ENCODE peak calls at places on chromosomes 4 and X, in four cellular contexts. E, L, Q and J are unnamed samples.

GRCh38 chrX:150767475-150768131 is 74.4 kb downstream of the MTMR1 start:
- DNase-seq in E (peak), L (no peak), Q (peak), J (peak)

GRCh38 chr4:1374706-1375045 is 27.7 kb downstream of the UVSSA start:
- DNase-seq in E (no peak), L (no peak), Q (no peak), J (no peak)

GRCh38 chr4:53453385-53453784 is 75.9 kb downstream of the FIP1L1 start:
- DNase-seq in E (no peak), L (no peak), Q (no peak), J (no peak)

GRCh38 chrX:45778621-45779020 is 577.9 kb upstream of the DIPK2B start:
- DNase-seq in E (no peak), L (no peak), Q (no peak), J (no peak)

GRCh38 chrX:39767446-39767845 is 330.3 kb downstream of the BCOR start:
- DNase-seq in E (no peak), L (no peak), Q (no peak), J (no peak)

GRCh38 chrX:71482228-71482958 is 50.5 kb upstream of the OGT start:
- DNase-seq in E (no peak), L (no peak), Q (no peak), J (no peak)

GRCh38 chr4:139951051-139951450 is 202.9 kb downstream of the MAML3 start:
- DNase-seq in E (no peak), L (no peak), Q (no peak), J (no peak)

GRCh38 chr4:6873291-6873690 is 36.3 kb upstream of the TBC1D14 start:
- DNase-seq in E (no peak), L (peak), Q (no peak), J (no peak)

GRCh38 chr4:83851261-83852084 is 315.6 kb downstream of the GPAT3 start:
- DNase-seq in E (peak), L (no peak), Q (peak), J (no peak)

GRCh38 chr4:108148316-108148715 is 20.4 kb downstream of the LEF1 start:
- DNase-seq in E (no peak), L (no peak), Q (peak), J (no peak)

GRCh38 chr4:87038837-87039715 is 104.3 kb downstream of the AFF1 start:
- DNase-seq in E (peak), L (peak), Q (peak), J (peak)

GRCh38 chr4:177177446-177178160 is 132.1 kb upstream of the NEIL3 start:
- DNase-seq in E (no peak), L (no peak), Q (no peak), J (no peak)

GRCh38 chr4:104425003-104425402 is 69.7 kb downstream of the CXXC4 start:
- DNase-seq in E (no peak), L (no peak), Q (no peak), J (no peak)

GRCh38 chr4:79526970-79527565 is 119.0 kb upstream of the GK2 start:
- DNase-seq in E (no peak), L (no peak), Q (no peak), J (no peak)

GRCh38 chrX:17007134-17007768 is 60.8 kb downstream of the REPS2 start:
- DNase-seq in E (no peak), L (peak), Q (no peak), J (no peak)

GRCh38 chr4:86825511-86825910 is 23.7 kb downstream of the SLC10A6 start:
- DNase-seq in E (peak), L (no peak), Q (no peak), J (no peak)

GRCh38 chr4:53747401-53747800 is 156.1 kb upstream of the LNX1 start:
- DNase-seq in E (no peak), L (no peak), Q (no peak), J (no peak)

GRCh38 chr4:101730291-101731117 is 60.0 kb upstream of the BANK1 start:
- DNase-seq in E (peak), L (peak), Q (peak), J (peak)

GRCh38 chrX:149490100-149490499 is 15.0 kb downstream of the IDS start:
- DNase-seq in E (no peak), L (no peak), Q (no peak), J (no peak)

GRCh38 chr4:4735136-4735754 is 124.2 kb upstream of the MSX1 start:
- DNase-seq in E (no peak), L (no peak), Q (no peak), J (no peak)

GRCh38 chrX:10636337-10636736 is 16.0 kb upstream of the MID1 start:
- DNase-seq in E (no peak), L (peak), Q (peak), J (peak)

GRCh38 chrX:123740006-123740405 is 7.2 kb upstream of the THOC2 start:
- DNase-seq in E (no peak), L (peak), Q (no peak), J (no peak)

GRCh38 chrX:12896935-12897334 is 9.5 kb upstream of the TLR8 start:
- DNase-seq in E (no peak), L (no peak), Q (no peak), J (no peak)

GRCh38 chr4:66554844-66555243 is 884.6 kb upstream of the EPHA5 start:
- DNase-seq in E (peak), L (no peak), Q (no peak), J (no peak)

GRCh38 chr4:172830295-172830764 is 338.3 kb upstream of the GALNT7 start:
- DNase-seq in E (no peak), L (no peak), Q (peak), J (peak)

DNA sequence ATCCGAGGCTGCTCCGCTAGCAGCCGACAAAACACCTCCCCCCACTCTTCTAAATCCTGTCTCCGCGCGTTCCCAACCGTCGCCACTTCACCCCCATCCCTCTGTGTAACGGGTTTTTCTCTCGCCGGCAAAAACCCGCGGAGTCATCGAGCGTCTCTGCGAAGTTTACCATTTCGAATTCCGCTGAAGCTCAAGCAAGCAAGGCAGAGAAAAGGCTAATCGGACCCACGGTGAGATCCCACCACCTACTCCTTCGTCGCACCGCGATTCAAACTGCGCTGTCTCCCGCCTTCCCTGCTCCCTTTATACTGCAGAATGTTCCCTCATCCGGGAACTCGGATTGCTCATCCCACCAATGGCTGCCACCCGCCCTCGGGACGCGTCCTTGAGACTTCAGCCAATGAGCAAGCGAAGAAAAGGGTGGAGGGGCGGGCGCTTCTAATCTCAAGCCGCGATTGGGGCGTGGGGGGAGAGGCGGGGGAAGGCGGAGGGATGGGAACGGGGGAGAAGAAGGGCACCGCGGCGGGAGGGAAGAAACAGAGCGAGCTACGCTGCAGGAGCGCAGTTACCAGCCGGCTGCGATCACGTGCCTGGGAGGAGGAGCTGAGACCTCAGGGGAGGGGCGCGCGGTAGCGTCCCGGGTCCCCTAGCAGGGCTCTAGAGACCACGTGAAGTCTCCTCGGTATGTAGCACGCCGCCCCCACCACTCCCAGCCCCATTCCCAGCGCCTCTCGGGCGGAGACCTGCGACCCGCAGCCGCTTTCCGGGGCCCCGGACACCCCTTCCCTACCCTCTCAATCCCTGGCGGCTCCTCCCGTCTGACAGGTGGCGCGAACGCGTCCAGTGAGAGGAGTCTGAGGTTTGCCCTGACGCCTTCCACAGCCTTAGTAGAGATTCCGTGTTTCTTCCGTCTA is at the start of gene H2AZ1:
- DNase-seq in E (peak), L (peak), Q (peak), J (peak)
- TF ChIP-seq CTCF in E (peak), L (no peak), Q (no peak), J (no peak)

GRCh38 chr4:176066757-176067156 is 1.1 kb downstream of the WDR17 start:
- DNase-seq in E (no peak), L (no peak), Q (no peak), J (no peak)
- H3K27ac ChIP-seq in E (no peak), L (no peak), Q (no peak), J (no peak)

DNA sequence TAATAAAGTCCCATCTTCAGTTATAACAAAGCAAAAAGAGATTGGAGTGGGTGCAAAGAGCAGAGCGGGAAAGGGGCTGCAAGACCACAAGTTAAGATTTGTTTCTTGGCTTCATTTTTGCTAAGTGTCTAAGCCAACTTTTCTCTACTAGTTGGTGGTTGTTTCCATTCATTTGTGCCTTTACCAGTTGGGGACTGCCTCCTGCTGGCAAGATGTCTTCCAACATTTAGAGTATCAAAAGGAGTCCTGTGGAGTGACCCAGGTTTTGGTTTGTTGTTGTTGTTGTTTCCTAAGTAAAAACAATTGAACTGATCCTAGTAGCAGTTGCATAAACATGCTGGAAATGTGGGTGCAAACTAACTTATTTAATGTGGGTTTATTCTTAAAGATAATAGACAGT is 121.1 kb downstream of the SPATA18 start:
- DNase-seq in E (no peak), L (no peak), Q (peak), J (no peak)
- TF ChIP-seq CTCF in E (peak), L (no peak), Q (peak), J (no peak)

GRCh38 chr4:54764501-54764900 is 106.7 kb downstream of the KIT start:
- DNase-seq in E (no peak), L (no peak), Q (no peak), J (no peak)
- H3K27ac ChIP-seq in E (no peak), L (no peak), Q (no peak), J (no peak)

GRCh38 chr4:68673143-68673542 is 2.7 kb upstream of the UGT2B15 start:
- DNase-seq in E (no peak), L (no peak), Q (no peak), J (no peak)
- TF ChIP-seq CTCF in E (no peak), L (no peak), Q (no peak), J (no peak)

GRCh38 chrX:65702956-65703355 is 35.5 kb downstream of the MSN start:
- DNase-seq in E (no peak), L (no peak), Q (no peak), J (no peak)
- H3K27ac ChIP-seq in E (no peak), L (no peak), Q (no peak), J (no peak)

GRCh38 chr4:25863347-25863784 is 578 bp upstream of the SEL1L3 start:
- DNase-seq in E (no peak), L (peak), Q (peak), J (no peak)
- TF ChIP-seq CTCF in E (peak), L (peak), Q (peak), J (no peak)

DNA sequence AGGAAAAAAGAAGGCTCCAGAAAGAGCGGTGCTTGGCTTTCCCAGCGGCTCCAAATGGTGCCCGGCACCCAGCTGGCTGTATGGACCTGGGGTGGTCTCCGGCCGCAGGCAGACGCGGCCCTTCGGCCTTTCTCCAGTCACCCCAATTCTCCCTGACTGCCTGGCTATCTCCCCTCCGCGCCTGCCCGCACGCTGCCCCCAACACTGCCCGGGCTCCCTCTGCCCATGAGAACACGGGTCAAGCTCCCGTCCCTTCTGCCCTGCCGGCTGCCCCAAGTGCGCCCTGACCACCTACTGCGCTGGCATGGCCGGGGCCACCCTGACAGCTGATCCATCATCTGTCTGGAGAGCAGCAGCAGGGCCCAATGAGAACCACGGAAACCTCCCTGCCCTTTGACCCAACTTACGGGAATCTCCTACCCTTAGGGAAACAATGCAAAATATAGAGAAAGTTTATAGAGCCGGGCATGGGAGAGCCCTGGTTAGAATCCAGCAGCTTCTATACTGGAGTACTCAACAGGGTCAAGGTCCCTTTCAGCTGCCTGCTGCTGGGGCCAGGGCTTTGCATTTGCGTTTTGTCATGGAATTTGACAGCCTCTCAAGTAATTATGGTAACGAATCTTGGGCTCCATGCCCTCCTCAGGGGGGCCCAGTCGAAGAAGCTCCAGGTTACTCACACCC is 1.2 kb upstream of the FAM3A start:
- DNase-seq in E (no peak), L (no peak), Q (peak), J (no peak)
- H3K27ac ChIP-seq in E (no peak), L (peak), Q (peak), J (peak)

GRCh38 chr4:12679217-12679616 is 804.9 kb downstream of the RAB28 start:
- DNase-seq in E (no peak), L (no peak), Q (no peak), J (no peak)
- TF ChIP-seq CTCF in E (peak), L (no peak), Q (peak), J (no peak)